ENCODE peak calls at places on chromosome X, in six cellular contexts. B is brain microvascular endothelial cell, G is cardiac muscle cell, P is dorsolateral prefrontal cortex, W is mucosa of descending colon, J is PC-3. S is an unnamed sample.
A peak's percentile ranks its signal among the peaks of the same experiment; 100 is the strongest.

GRCh38 chrX:12955882-12956703 is 18.8 kb upstream of the TMSB4X start:
- DNase-seq in W (peak; percentile 65), G (no peak), J (peak; percentile 62), B (peak; percentile 73), P (no peak), S (no peak)

GRCh38 chrX:13938053-13938765 is 91.5 kb downstream of the GEMIN8 start:
- DNase-seq in B (no peak), G (peak; percentile 64), P (peak; percentile 54), J (peak; percentile 10), W (peak; percentile 48), S (no peak)

GRCh38 chrX:47706575-47706974 is 47.6 kb upstream of the UXT start:
- DNase-seq in J (no peak), W (no peak), P (no peak), B (peak; percentile 7), G (no peak), S (no peak)

GRCh38 chrX:110399497-110399896 is 40.8 kb downstream of the RTL9 start:
- DNase-seq in G (no peak), B (no peak), P (no peak), W (no peak), J (no peak), S (no peak)

GRCh38 chrX:134891652-134892051 is 99.1 kb upstream of the SMIM10 start:
- DNase-seq in B (no peak), J (no peak), W (no peak), G (no peak), P (no peak), S (no peak)

GRCh38 chrX:57573754-57574153 is 18.1 kb upstream of the ZXDB start:
- DNase-seq in W (no peak), P (no peak), B (no peak), G (peak; percentile 30), J (peak; percentile 51), S (no peak)

GRCh38 chrX:283115-283845 is 2.1 kb downstream of the PLCXD1 start:
- DNase-seq in B (peak; percentile 89), W (peak; percentile 90), P (peak; percentile 91), J (peak; percentile 76), G (peak; percentile 93), S (peak; percentile 92)

GRCh38 chrX:50723006-50723405 is 91.0 kb downstream of the SHROOM4 start:
- DNase-seq in B (no peak), P (no peak), W (no peak), G (no peak), J (peak; percentile 58), S (no peak)

GRCh38 chrX:64894454-64895038 is 81.7 kb downstream of the ZC4H2 start:
- DNase-seq in P (no peak), W (peak; percentile 50), B (no peak), J (peak; percentile 64), G (peak; percentile 56), S (no peak)

GRCh38 chrX:73214366-73215094 is at the start of gene NAP1L2:
- DNase-seq in W (peak; percentile 37), J (peak; percentile 77), P (peak; percentile 72), G (peak; percentile 62), B (no peak), S (no peak)

DNA sequence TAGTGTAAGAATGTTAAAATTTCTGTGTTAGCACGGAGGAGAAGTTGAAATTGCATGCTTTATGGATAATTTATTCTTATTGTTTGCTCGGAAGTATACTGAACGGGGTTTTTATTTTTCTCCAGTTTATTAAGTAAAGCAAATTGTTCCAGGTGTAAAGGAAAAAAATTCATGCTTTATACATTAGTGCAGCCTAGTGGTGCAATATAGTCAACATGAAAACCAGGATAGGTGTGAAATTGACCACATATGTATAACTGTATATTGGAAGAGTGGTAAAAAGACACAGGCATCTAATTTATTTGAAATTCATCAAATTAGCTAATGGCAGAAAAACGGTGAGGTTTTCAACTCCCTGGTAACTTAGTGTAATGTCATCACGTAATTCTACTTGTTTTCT is 959 bp downstream of the BRS3 start:
- DNase-seq in B (no peak), W (no peak), J (peak; percentile 42), G (no peak), P (no peak), S (no peak)
- TF ChIP-seq CTCF in B (no peak), W (no peak), J (peak; percentile 55), G (no peak), P (no peak), S (no peak)

GRCh38 chrX:17081535-17081934 is 135.1 kb downstream of the REPS2 start:
- DNase-seq in P (no peak), W (no peak), B (no peak), J (no peak), G (no peak), S (no peak)

GRCh38 chrX:17081969-17082368 is 135.5 kb downstream of the REPS2 start:
- DNase-seq in P (no peak), W (no peak), B (no peak), G (no peak), J (no peak), S (no peak)

GRCh38 chrX:17078031-17078730 is 131.7 kb downstream of the REPS2 start:
- DNase-seq in B (peak; percentile 9), W (no peak), J (peak; percentile 42), G (no peak), P (no peak), S (no peak)

GRCh38 chrX:17086317-17086716 is 139.9 kb downstream of the REPS2 start:
- DNase-seq in J (no peak), B (no peak), G (no peak), W (no peak), P (no peak), S (no peak)

GRCh38 chrX:17082831-17083230 is 136.4 kb downstream of the REPS2 start:
- DNase-seq in J (peak; percentile 61), B (no peak), W (no peak), G (no peak), P (no peak), S (no peak)
- TF ChIP-seq CTCF in J (no peak), B (peak; percentile 11), W (no peak), G (no peak), P (peak; percentile 47), S (peak; percentile 72)

DNA sequence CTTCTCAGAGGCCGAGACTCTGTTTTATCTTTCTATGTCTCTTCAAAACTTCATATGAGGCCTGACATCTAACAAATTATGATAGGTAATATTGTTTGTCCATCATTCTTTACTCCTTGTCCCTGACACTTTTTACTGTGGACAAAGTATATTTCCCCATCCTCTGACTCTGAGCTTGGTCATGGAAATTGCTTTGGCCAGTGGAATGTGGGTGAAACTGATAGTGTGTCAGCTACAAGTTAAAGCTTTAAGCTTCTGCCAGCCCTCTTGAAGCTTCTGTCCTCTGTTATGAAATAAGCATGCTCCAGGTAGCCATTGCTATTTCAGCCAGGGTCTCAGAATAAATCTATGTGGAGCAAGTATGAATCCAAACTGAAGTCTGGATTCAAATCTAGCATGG is 604.6 kb downstream of the BCOR start:
- DNase-seq in B (no peak), G (no peak), P (no peak), J (no peak), W (no peak), S (no peak)
- TF ChIP-seq CTCF in B (no peak), G (no peak), P (no peak), J (no peak), W (no peak), S (no peak)

GRCh38 chrX:86012188-86012587 is 35.2 kb downstream of the CHM start:
- DNase-seq in P (no peak), W (no peak), J (no peak), B (no peak), G (no peak), S (no peak)
- TF ChIP-seq CTCF in P (no peak), W (no peak), J (no peak), B (no peak), G (no peak), S (no peak)

DNA sequence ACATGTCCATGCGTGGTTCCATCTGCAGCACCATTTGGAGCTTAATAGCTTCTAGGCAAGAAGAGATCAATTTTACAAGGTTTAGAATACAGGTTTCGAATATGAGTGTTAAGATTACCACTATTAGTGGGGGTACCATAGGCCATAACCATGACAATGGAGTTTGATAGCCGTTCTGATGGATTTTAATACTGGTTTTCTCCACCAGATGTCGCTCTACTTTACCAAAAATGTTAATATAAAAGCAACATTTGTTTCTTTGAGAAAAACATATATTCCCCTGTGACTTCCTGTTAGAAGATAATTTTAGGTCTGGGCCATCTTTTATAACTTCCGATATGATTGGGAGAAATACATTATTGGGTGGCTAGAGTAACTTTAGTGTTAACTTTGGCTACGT is 499.7 kb upstream of the POU3F4 start:
- DNase-seq in B (no peak), J (peak; percentile 51), P (no peak), G (no peak), W (no peak), S (no peak)
- TF ChIP-seq CTCF in B (peak; percentile 11), J (peak; percentile 69), P (no peak), G (no peak), W (no peak), S (peak; percentile 72)